ENCODE peak calls at places on chromosomes 16 and 17, in six cellular contexts. W is progenitor cell of endocrine pancreas; B is effector memory CD4-positive, alpha-beta T cell; D is NCI-H1105 treated with DMSO at 0.1 percent for 48 hours; Q is fibroblast of lung; H is RWPE1. E is an unnamed sample.

GRCh38 chr16:85436207-85436606 is 176.9 kb upstream of the GSE1 start:
- DNase-seq in W (no peak), B (no peak), D (no peak), Q (no peak), H (no peak), E (no peak)

GRCh38 chr16:11056090-11056988 is 112.0 kb downstream of the CLEC16A start:
- DNase-seq in W (no peak), B (no peak), D (no peak), Q (no peak), H (no peak), E (no peak)

GRCh38 chr16:74922150-74923138 is 62.5 kb downstream of the WDR59 start:
- DNase-seq in W (no peak), B (no peak), D (no peak), Q (peak), H (no peak), E (no peak)

GRCh38 chr17:64081802-64082799 is 47.8 kb downstream of the ERN1 start:
- DNase-seq in W (no peak), B (peak), D (no peak), Q (peak), H (peak), E (peak)

GRCh38 chr17:45225051-45225700 is 3.5 kb downstream of the FMNL1 start:
- DNase-seq in W (no peak), B (no peak), D (no peak), Q (no peak), H (no peak), E (no peak)

GRCh38 chr16:53501216-53501859 is 1.7 kb downstream of the AKTIP start:
- DNase-seq in W (no peak), B (no peak), D (no peak), Q (no peak), H (no peak), E (no peak)

GRCh38 chr17:61379457-61380216 is 20.0 kb upstream of the TBX2 start:
- DNase-seq in W (no peak), B (no peak), D (no peak), Q (no peak), H (no peak), E (peak)

GRCh38 chr17:6065351-6065750 is 4.8 kb upstream of the WSCD1 start:
- DNase-seq in W (no peak), B (no peak), D (no peak), Q (no peak), H (no peak), E (no peak)

GRCh38 chr16:2056077-2056476 is 8.3 kb downstream of the TSC2 start:
- DNase-seq in W (no peak), B (no peak), D (no peak), Q (no peak), H (no peak), E (no peak)

GRCh38 chr16:66261826-66262225 is 104.7 kb upstream of the CDH5 start:
- DNase-seq in W (no peak), B (no peak), D (no peak), Q (no peak), H (no peak), E (no peak)

GRCh38 chr16:4115209-4115940 is 867 bp downstream of the ADCY9 start:
- DNase-seq in W (peak), B (peak), D (peak), Q (peak), H (peak), E (peak)

GRCh38 chr17:80619535-80620235 is 75.0 kb downstream of the RPTOR start:
- DNase-seq in W (no peak), B (no peak), D (no peak), Q (peak), H (peak), E (no peak)

GRCh38 chr17:37726248-37726647 is 18.6 kb downstream of the HNF1B start:
- DNase-seq in W (no peak), B (no peak), D (no peak), Q (no peak), H (no peak), E (no peak)

GRCh38 chr16:84519855-84520254 is 15.4 kb upstream of the MEAK7 start:
- DNase-seq in W (no peak), B (no peak), D (no peak), Q (no peak), H (no peak), E (no peak)

GRCh38 chr17:47952181-47953021 is 5.3 kb downstream of the PRR15L start:
- DNase-seq in W (no peak), B (no peak), D (no peak), Q (no peak), H (no peak), E (no peak)

GRCh38 chr16:51151435-51151950 is 423 bp upstream of the SALL1 start:
- DNase-seq in W (peak), B (no peak), D (peak), Q (peak), H (no peak), E (peak)

GRCh38 chr17:77092025-77092424 is 48.7 kb upstream of the SEC14L1 start:
- DNase-seq in W (no peak), B (no peak), D (no peak), Q (no peak), H (no peak), E (no peak)

GRCh38 chr17:36978810-36979584 is 30.2 kb downstream of the AATF start:
- DNase-seq in W (no peak), B (no peak), D (no peak), Q (peak), H (peak), E (no peak)

GRCh38 chr16:10984509-10984908 is 40.1 kb downstream of the CLEC16A start:
- DNase-seq in W (no peak), B (no peak), D (no peak), Q (peak), H (no peak), E (no peak)

GRCh38 chr16:87956771-87957279 is 5.6 kb downstream of the BANP start:
- DNase-seq in W (no peak), B (no peak), D (no peak), Q (peak), H (no peak), E (peak)

GRCh38 chr17:6454495-6455320 is 10.5 kb downstream of the PIMREG start:
- DNase-seq in W (no peak), B (no peak), D (no peak), Q (no peak), H (no peak), E (peak)

GRCh38 chr17:28717578-28718316 is at the start of gene RAB34:
- DNase-seq in W (peak), B (no peak), D (no peak), Q (peak), H (peak), E (peak)

GRCh38 chr17:55319933-55320593 is 55.3 kb downstream of the HLF start:
- DNase-seq in W (no peak), B (no peak), D (no peak), Q (no peak), H (no peak), E (no peak)

E was measured in SK-N-DZ.